ENCODE peak calls at places on chromosomes 13 and 19, in four cellular contexts. L is HFFc6, A is progenitor cell of endocrine pancreas, M is ascending aorta. V is an unnamed sample.

GRCh38 chr13:38905861-38906260 is 84.8 kb downstream of the STOML3 start:
- DNase-seq in M (no peak), L (no peak), A (no peak), V (no peak)

GRCh38 chr19:50292216-50292827 is 36.9 kb downstream of the KCNC3 start:
- DNase-seq in M (no peak), A (no peak), L (no peak), V (no peak)

GRCh38 chr19:17777840-17778620 is 16.9 kb upstream of the B3GNT3 start:
- DNase-seq in A (no peak), M (no peak), L (peak), V (no peak)

GRCh38 chr13:95375706-95376105 is 74.5 kb upstream of the ABCC4 start:
- DNase-seq in A (no peak), L (no peak), M (no peak), V (no peak)

GRCh38 chr19:47573076-47574026 is at the start of gene ZNF541:
- DNase-seq in M (peak), A (no peak), L (no peak), V (no peak)

GRCh38 chr13:111178417-111178816 is 63.3 kb downstream of the ARHGEF7 start:
- DNase-seq in L (no peak), A (no peak), M (peak), V (no peak)

GRCh38 chr19:31355330-31356289 is 6.4 kb upstream of the TSHZ3 start:
- DNase-seq in M (no peak), A (no peak), L (no peak), V (no peak)

GRCh38 chr13:99124695-99125334 is 75.8 kb upstream of the UBAC2 start:
- DNase-seq in L (peak), A (no peak), M (no peak), V (no peak)

GRCh38 chr19:4278460-4278901 is 585 bp upstream of the SHD start:
- DNase-seq in A (no peak), L (no peak), M (no peak), V (no peak)

GRCh38 chr19:10776900-10777650 is 58.9 kb downstream of the TMED1 start:
- DNase-seq in M (no peak), L (no peak), A (no peak), V (no peak)

GRCh38 chr19:49987159-49987698 is 26.3 kb upstream of the SIGLEC11 start:
- DNase-seq in A (peak), L (peak), M (peak), V (peak)

GRCh38 chr13:36804588-36804987 is 14.4 kb upstream of the RFXAP start:
- DNase-seq in A (no peak), M (no peak), L (no peak), V (no peak)

GRCh38 chr19:46856062-46857022 is 4.5 kb upstream of the ARHGAP35 start:
- DNase-seq in M (peak), L (peak), A (peak), V (peak)

GRCh38 chr13:77833331-77833863 is 85.2 kb downstream of the EDNRB start:
- DNase-seq in A (no peak), L (no peak), M (no peak), V (no peak)

GRCh38 chr19:7907544-7907943 is 3.9 kb downstream of the MAP2K7 start:
- DNase-seq in L (no peak), M (peak), A (no peak), V (no peak)

GRCh38 chr13:97278395-97279078 is 56.4 kb downstream of the MBNL2 start:
- DNase-seq in A (no peak), L (no peak), M (no peak), V (no peak)

GRCh38 chr19:3098515-3099346 is 4.6 kb downstream of the GNA11 start:
- DNase-seq in L (no peak), M (peak), A (no peak), V (no peak)

GRCh38 chr19:32800757-32801156 is 68.8 kb downstream of the SLC7A9 start:
- DNase-seq in L (no peak), M (no peak), A (no peak), V (no peak)

GRCh38 chr19:30719189-30719990 is 347.2 kb downstream of the ZNF536 start:
- DNase-seq in L (no peak), A (peak), M (no peak), V (no peak)

GRCh38 chr19:33718668-33719259 is 77.9 kb upstream of the KCTD15 start:
- DNase-seq in L (no peak), M (no peak), A (no peak), V (no peak)

GRCh38 chr13:65844266-65844841 is 1385.8 kb downstream of the PCDH9 start:
- DNase-seq in A (no peak), L (no peak), M (no peak), V (no peak)

GRCh38 chr13:88751994-88752393 is 1080.8 kb downstream of the SLITRK5 start:
- DNase-seq in L (no peak), M (no peak), A (no peak), V (no peak)

GRCh38 chr13:114064516-114065140 is 67.8 kb downstream of the RASA3 start:
- DNase-seq in M (no peak), A (no peak), L (no peak), V (no peak)

GRCh38 chr13:110380359-110381028 is 73.4 kb downstream of the COL4A2 start:
- DNase-seq in A (no peak), M (no peak), L (peak), V (no peak)

GRCh38 chr13:80473695-80474094 is 132.8 kb upstream of the SPRY2 start:
- DNase-seq in L (no peak), A (no peak), M (no peak), V (no peak)

GRCh38 chr19:13143135-13143534 is 7.0 kb downstream of the STX10 start:
- DNase-seq in A (no peak), L (peak), M (no peak), V (no peak)

GRCh38 chr19:38445362-38445761 is 11.9 kb downstream of the RYR1 start:
- DNase-seq in M (no peak), L (no peak), A (no peak), V (no peak)

GRCh38 chr13:97122381-97122996 is 99.6 kb upstream of the MBNL2 start:
- DNase-seq in M (no peak), L (peak), A (no peak), V (no peak)

GRCh38 chr19:1396019-1396767 is 5.1 kb downstream of the GAMT start:
- DNase-seq in A (no peak), L (no peak), M (no peak), V (no peak)

GRCh38 chr13:28268800-28269223 is 130.5 kb downstream of the PAN3 start:
- DNase-seq in L (no peak), M (no peak), A (no peak), V (peak)

GRCh38 chr13:27304099-27304498 is 33.5 kb downstream of the RASL11A start:
- DNase-seq in L (no peak), M (no peak), A (no peak), V (no peak)

GRCh38 chr19:28532765-28533341 is 680.1 kb downstream of the UQCRFS1 start:
- DNase-seq in M (no peak), A (no peak), L (no peak), V (no peak)

GRCh38 chr19:39745645-39746044 is 7.8 kb upstream of the CLC start:
- DNase-seq in M (no peak), L (no peak), A (no peak), V (peak)